ENCODE peak calls at places on chromosomes 11 and 22, in four cellular contexts. Q is adrenal gland, H is heart left ventricle, J is PC-9. U is an unnamed sample.

GRCh38 chr11:12746593-12747097 is 72.4 kb downstream of the TEAD1 start:
- DNase-seq in Q (no peak), H (peak), J (peak), U (no peak)

GRCh38 chr11:23732026-23732425 is 764.8 kb upstream of the LUZP2 start:
- DNase-seq in Q (no peak), H (no peak), J (no peak), U (no peak)

GRCh38 chr11:46846510-46846830 is 390 bp upstream of the CKAP5 start:
- DNase-seq in Q (no peak), H (no peak), J (no peak), U (no peak)

GRCh38 chr11:11243258-11243789 is 109.7 kb downstream of the CSNK2A3 start:
- DNase-seq in Q (no peak), H (no peak), J (no peak), U (no peak)

GRCh38 chr11:59266491-59266890 is 53.8 kb upstream of the MPEG1 start:
- DNase-seq in Q (no peak), H (no peak), J (peak), U (no peak)

GRCh38 chr11:2256293-2256913 is 14.0 kb downstream of the ASCL2 start:
- DNase-seq in Q (no peak), H (no peak), J (no peak), U (no peak)

GRCh38 chr22:44585559-44586121 is 87.6 kb upstream of the RTL6 start:
- DNase-seq in Q (no peak), H (peak), J (no peak), U (no peak)

GRCh38 chr11:94283678-94284077 is 20.7 kb upstream of the IZUMO1R start:
- DNase-seq in Q (no peak), H (no peak), J (no peak), U (no peak)

GRCh38 chr11:81112718-81113117 is 1620.9 kb downstream of the FAM181B start:
- DNase-seq in Q (no peak), H (no peak), J (no peak), U (no peak)

GRCh38 chr11:109236696-109237095 is 185.3 kb upstream of the C11orf87 start:
- DNase-seq in Q (no peak), H (no peak), J (no peak), U (no peak)

GRCh38 chr11:405323-405975 is 9.3 kb downstream of the SIGIRR start:
- DNase-seq in Q (no peak), H (no peak), J (no peak), U (no peak)

GRCh38 chr22:19480789-19481188 is 1.1 kb downstream of the CDC45 start:
- DNase-seq in Q (no peak), H (no peak), J (no peak), U (no peak)
- H3K4me3 ChIP-seq in Q (no peak), H (no peak), J (peak), U (peak)

GRCh38 chr11:105022527-105022926 is 441 bp downstream of the CASP5 start:
- DNase-seq in Q (no peak), H (no peak), J (no peak), U (no peak)
- TF ChIP-seq CTCF in Q (no peak), H (no peak), J (no peak), U (no peak)

DNA sequence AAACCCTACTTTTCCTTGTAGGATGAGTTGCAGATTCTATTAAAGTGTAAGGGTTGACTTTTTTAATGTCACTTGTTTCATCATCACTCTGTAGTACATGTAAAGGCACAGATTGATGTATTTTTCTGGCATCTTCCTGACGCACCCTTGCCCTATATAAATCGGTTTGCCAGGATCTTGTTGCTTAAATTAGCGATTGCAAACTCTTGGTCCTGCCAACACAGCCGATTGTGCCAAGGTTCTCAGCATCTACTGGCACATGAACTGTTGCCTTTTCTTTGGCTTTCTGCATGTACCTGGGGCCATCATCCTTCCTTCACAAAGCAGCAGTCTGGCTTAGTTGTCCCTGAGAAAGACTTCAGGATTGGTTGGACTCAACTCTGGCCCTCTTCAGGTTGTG is 7.5 kb upstream of the LIN7C start:
- DNase-seq in Q (no peak), H (peak), J (no peak), U (peak)
- H3K4me3 ChIP-seq in Q (no peak), H (no peak), J (no peak), U (no peak)

DNA sequence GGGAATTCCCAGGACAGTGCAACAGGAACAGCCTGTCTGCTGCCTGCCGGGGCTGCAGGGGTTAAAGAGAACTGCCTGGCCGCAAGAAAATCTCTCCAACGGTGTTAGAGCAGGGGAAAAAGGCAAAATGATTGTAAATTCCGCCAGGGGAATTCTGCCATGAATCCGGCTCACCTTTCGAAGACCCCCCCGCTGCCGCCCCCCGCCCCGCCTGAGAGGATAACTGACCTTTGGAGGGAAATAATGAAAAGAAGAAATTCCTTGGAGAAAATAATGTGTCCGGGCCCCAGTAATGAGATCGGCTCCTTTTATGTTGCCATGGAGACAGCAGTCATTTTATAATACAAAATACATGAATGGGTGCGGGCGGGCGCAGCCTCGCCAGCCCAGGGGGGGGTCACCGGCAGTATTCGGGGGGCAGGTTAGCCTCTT is 228.3 kb downstream of the MN1 start:
- DNase-seq in Q (no peak), H (no peak), J (no peak), U (no peak)
- TF ChIP-seq CTCF in Q (no peak), H (no peak), J (no peak), U (no peak)

GRCh38 chr11:64802370-64803162 is 448 bp downstream of the MAP4K2 start:
- DNase-seq in Q (peak), H (no peak), J (no peak), U (no peak)
- H3K4me3 ChIP-seq in Q (peak), H (peak), J (peak), U (peak)

DNA sequence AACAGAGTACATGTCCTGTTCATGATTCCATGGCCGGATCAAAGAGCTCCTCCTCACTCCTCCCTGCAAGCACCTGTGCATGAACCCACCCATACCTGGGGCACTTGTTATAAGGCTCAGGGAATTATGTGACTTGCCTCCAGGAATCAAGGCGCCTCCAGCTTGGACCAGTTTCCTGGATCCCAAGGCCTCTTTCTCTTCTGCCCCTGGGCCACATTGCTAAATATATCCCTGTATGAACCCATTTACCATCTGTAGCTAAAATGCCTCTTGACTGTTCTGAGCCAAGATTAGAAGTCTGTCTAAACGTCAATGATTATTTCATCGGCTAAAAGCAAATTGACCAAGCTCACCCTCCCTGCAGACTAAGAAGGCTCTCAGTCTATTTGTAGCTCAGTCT is 135.6 kb downstream of the KIRREL3 start:
- DNase-seq in Q (no peak), H (no peak), J (no peak), U (no peak)
- TF ChIP-seq CTCF in Q (no peak), H (no peak), J (no peak), U (no peak)